ENCODE peak calls at places on chromosomes 4 and X, in seven cellular contexts. S is psoas muscle, E is right lobe of liver, X is neural progenitor cell, A is cardiac muscle cell, L is endodermal cell, C is PC-3. D is an unnamed sample. For H3K36me3, the result is how much of the 10 kb centered on the place peaks cover.

GRCh38 chr4:73446336-73446938 is 10.4 kb downstream of the AFP start:
- DNase-seq in X (peak), E (no peak), L (no peak), A (peak), S (no peak), C (peak), D (peak)

GRCh38 chr4:100880012-100880411 is 362.2 kb upstream of the EMCN start:
- DNase-seq in X (peak), E (no peak), A (peak), L (peak), C (no peak), S (no peak), D (no peak)

GRCh38 chrX:21661316-21661715 is 3.2 kb upstream of the KLHL34 start:
- DNase-seq in E (no peak), A (no peak), S (no peak), L (no peak), X (no peak), C (peak), D (no peak)

GRCh38 chr4:140829825-140830224 is 73.6 kb upstream of the TBC1D9 start:
- DNase-seq in L (no peak), S (no peak), E (no peak), X (no peak), C (no peak), A (no peak), D (no peak)

GRCh38 chr4:153490985-153491483 is 24.9 kb downstream of the TMEM131L start:
- DNase-seq in A (no peak), X (no peak), C (no peak), E (no peak), L (peak), S (no peak), D (no peak)

GRCh38 chrX:49186125-49187027 is at the start of gene PRICKLE3:
- DNase-seq in X (peak), C (peak), E (peak), S (peak), A (peak), L (peak), D (peak)

GRCh38 chr4:137124278-137124932 is 407.9 kb downstream of the PCDH18 start:
- DNase-seq in L (no peak), X (peak), E (no peak), A (peak), S (no peak), C (peak), D (no peak)

GRCh38 chr4:86442881-86443280 is 83.0 kb upstream of the MAPK10 start:
- DNase-seq in C (no peak), E (no peak), L (no peak), S (no peak), A (no peak), X (no peak), D (no peak)

GRCh38 chr4:13982008-13982407 is 354.5 kb upstream of the BOD1L1 start:
- DNase-seq in X (no peak), A (no peak), L (no peak), C (no peak), E (no peak), S (no peak), D (no peak)

GRCh38 chr4:114057746-114058145 is 78.3 kb upstream of the ARSJ start:
- DNase-seq in X (no peak), C (no peak), A (no peak), E (no peak), L (no peak), S (no peak), D (no peak)

GRCh38 chrX:132119821-132120220 is 8.0 kb downstream of the FRMD7 start:
- DNase-seq in L (peak), E (no peak), X (peak), C (peak), S (no peak), A (no peak), D (no peak)

GRCh38 chr4:185602397-185602796 is 67.1 kb upstream of the PDLIM3 start:
- DNase-seq in E (no peak), C (no peak), X (no peak), L (no peak), A (no peak), S (no peak), D (no peak)

GRCh38 chrX:16162391-16162790 is 4.9 kb upstream of the MAGEB17 start:
- DNase-seq in X (no peak), A (no peak), S (no peak), L (peak), E (no peak), C (no peak), D (no peak)

GRCh38 chrX:145817299-145817665 is 347 bp upstream of the SLITRK2 start:
- DNase-seq in S (no peak), A (peak), L (peak), E (no peak), C (no peak), X (peak), D (no peak)

GRCh38 chr4:118289794-118290193 is 63.0 kb downstream of the PRSS12 start:
- DNase-seq in L (no peak), A (no peak), E (no peak), C (no peak), X (no peak), S (no peak), D (no peak)

GRCh38 chr4:47442980-47443379 is 20.5 kb downstream of the COMMD8 start:
- DNase-seq in L (no peak), C (no peak), A (no peak), E (no peak), S (no peak), X (no peak), D (no peak)

GRCh38 chr4:116573540-116573939 is 511.8 kb downstream of the TRAM1L1 start:
- DNase-seq in C (no peak), X (no peak), E (no peak), A (no peak), S (no peak), L (no peak), D (no peak)

GRCh38 chr4:1192493-1193205 is 20.3 kb upstream of the SPON2 start:
- DNase-seq in A (no peak), X (peak), E (peak), C (no peak), S (peak), L (peak), D (peak)

GRCh38 chrX:148457279-148457678 is 43.1 kb upstream of the AFF2 start:
- DNase-seq in A (no peak), L (no peak), X (no peak), S (no peak), C (no peak), E (no peak), D (no peak)

GRCh38 chr4:112327950-112328349 is 30.8 kb downstream of the ALPK1 start:
- DNase-seq in C (peak), E (no peak), S (no peak), L (peak), A (peak), X (peak), D (no peak)

GRCh38 chr4:12265554-12265953 is 836.9 kb upstream of the HS3ST1 start:
- DNase-seq in A (no peak), E (no peak), S (no peak), X (no peak), C (no peak), L (no peak), D (no peak)

GRCh38 chr4:80171251-80171650 is 26.1 kb upstream of the PRDM8 start:
- DNase-seq in L (no peak), A (no peak), S (no peak), E (no peak), X (no peak), C (no peak), D (no peak)

GRCh38 chrX:106726485-106727437 is at the start of gene RNF128:
- DNase-seq in S (peak), C (peak), E (peak), L (peak), A (peak), X (peak), D (peak)

GRCh38 chr4:146132445-146132844 is 43.1 kb upstream of the LSM6 start:
- DNase-seq in L (no peak), S (no peak), C (no peak), E (no peak), X (no peak), A (no peak), D (no peak)

GRCh38 chr4:55903577-55903976 is 45.2 kb upstream of the CEP135 start:
- DNase-seq in A (no peak), L (no peak), S (no peak), C (no peak), E (no peak), X (no peak), D (no peak)

GRCh38 chr4:180923476-180923875 is 1319.7 kb upstream of the TENM3 start:
- DNase-seq in A (no peak), S (no peak), L (no peak), X (no peak), E (no peak), C (peak), D (no peak)

GRCh38 chr4:73617256-73617655 is 3.0 kb downstream of the RASSF6 start:
- DNase-seq in S (no peak), E (no peak), L (no peak), A (no peak), C (peak), X (no peak), D (no peak)

GRCh38 chrX:105463483-105463882 is 243.0 kb upstream of the TEX13A start:
- DNase-seq in E (no peak), X (no peak), L (no peak), C (peak), S (no peak), A (no peak), D (no peak)

GRCh38 chr4:92012899-92013867 is 290.6 kb upstream of the GRID2 start:
- DNase-seq in S (no peak), C (no peak), L (peak), X (peak), A (peak), E (peak), D (no peak)

DNA sequence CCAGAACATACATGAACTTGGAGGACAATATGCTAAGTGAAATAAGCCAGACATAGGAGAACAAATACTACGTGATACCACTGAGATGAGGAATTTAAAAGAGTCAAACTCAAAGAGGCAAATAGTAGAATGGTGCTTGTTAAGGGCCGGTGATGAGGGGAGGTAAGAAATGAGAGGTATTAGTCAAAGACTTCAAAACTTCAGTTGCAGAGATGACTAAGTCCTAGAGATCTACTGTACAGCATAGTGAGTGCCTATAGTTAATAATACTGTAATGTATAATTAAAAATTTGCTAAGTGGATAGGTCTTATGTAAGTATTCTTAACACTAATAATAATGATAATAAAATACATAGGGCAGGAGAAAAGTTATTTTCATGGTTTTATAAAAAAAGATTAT is 126.9 kb upstream of the VEGFC start:
- DNase-seq in A (no peak), X (no peak), L (no peak), S (no peak), E (no peak), C (no peak), D (no peak)
- TF ChIP-seq CTCF in A (no peak), X (no peak), L (no peak), S (no peak), E (no peak), C (no peak), D (no peak)

GRCh38 chr4:82357640-82358039 is 16.2 kb downstream of the HNRNPD start:
- DNase-seq in L (no peak), C (no peak), E (no peak), S (no peak), X (no peak), A (no peak), D (no peak)
- H3K36me3 ChIP-seq in L (half or more), C (half or more), E (under half), S (under half), X (half or more), A (half or more), D (under half)

GRCh38 chrX:18664947-18665346 is 7.0 kb downstream of the RS1 start:
- DNase-seq in L (peak), E (no peak), S (no peak), C (peak), X (no peak), A (no peak), D (no peak)
- TF ChIP-seq CTCF in L (peak), E (no peak), S (no peak), C (peak), X (peak), A (no peak), D (no peak)

GRCh38 chrX:153957224-153957623 is 12.8 kb upstream of the RENBP start:
- DNase-seq in X (no peak), E (no peak), A (no peak), S (no peak), C (no peak), L (no peak), D (no peak)
- H3K36me3 ChIP-seq in X (under half), E (half or more), A (under half), S (under half), C (under half), L (under half), D (under half)

GRCh38 chrX:72102760-72103159 is 29.0 kb downstream of the RTL5 start:
- DNase-seq in C (no peak), X (no peak), A (no peak), E (no peak), L (peak), S (no peak), D (no peak)

GRCh38 chrX:72107841-72108590 is 23.7 kb downstream of the RTL5 start:
- DNase-seq in C (no peak), E (no peak), A (no peak), L (peak), S (no peak), X (no peak), D (no peak)

GRCh38 chrX:72107320-72107719 is 24.4 kb downstream of the RTL5 start:
- DNase-seq in X (no peak), C (peak), A (no peak), S (no peak), E (peak), L (peak), D (no peak)

GRCh38 chrX:72108666-72109065 is 23.0 kb downstream of the RTL5 start:
- DNase-seq in S (no peak), E (no peak), L (peak), X (no peak), C (no peak), A (no peak), D (no peak)

GRCh38 chrX:72105436-72105835 is 26.3 kb downstream of the RTL5 start:
- DNase-seq in A (no peak), X (no peak), S (no peak), L (no peak), E (no peak), C (no peak), D (no peak)
- TF ChIP-seq CTCF in A (no peak), X (no peak), S (no peak), L (no peak), E (no peak), C (no peak), D (no peak)

GRCh38 chr4:69738872-69739271 is 21.5 kb downstream of the SULT1B1 start:
- DNase-seq in C (no peak), L (no peak), X (no peak), A (no peak), E (no peak), S (no peak), D (no peak)
- H3K36me3 ChIP-seq in C (under half), L (under half), X (under half), A (under half), E (under half), S (under half), D (under half)

GRCh38 chrX:6095469-6095868 is 133.2 kb downstream of the NLGN4X start:
- DNase-seq in C (peak), L (peak), E (no peak), S (no peak), A (no peak), X (peak), D (no peak)
- TF ChIP-seq CTCF in C (no peak), L (peak), E (no peak), S (no peak), A (no peak), X (peak), D (no peak)

GRCh38 chr4:40247350-40247749 is 50.5 kb downstream of the RHOH start:
- DNase-seq in A (no peak), C (no peak), X (no peak), S (no peak), E (no peak), L (no peak), D (no peak)
- H3K36me3 ChIP-seq in A (under half), C (under half), X (under half), S (under half), E (under half), L (under half), D (under half)

DNA sequence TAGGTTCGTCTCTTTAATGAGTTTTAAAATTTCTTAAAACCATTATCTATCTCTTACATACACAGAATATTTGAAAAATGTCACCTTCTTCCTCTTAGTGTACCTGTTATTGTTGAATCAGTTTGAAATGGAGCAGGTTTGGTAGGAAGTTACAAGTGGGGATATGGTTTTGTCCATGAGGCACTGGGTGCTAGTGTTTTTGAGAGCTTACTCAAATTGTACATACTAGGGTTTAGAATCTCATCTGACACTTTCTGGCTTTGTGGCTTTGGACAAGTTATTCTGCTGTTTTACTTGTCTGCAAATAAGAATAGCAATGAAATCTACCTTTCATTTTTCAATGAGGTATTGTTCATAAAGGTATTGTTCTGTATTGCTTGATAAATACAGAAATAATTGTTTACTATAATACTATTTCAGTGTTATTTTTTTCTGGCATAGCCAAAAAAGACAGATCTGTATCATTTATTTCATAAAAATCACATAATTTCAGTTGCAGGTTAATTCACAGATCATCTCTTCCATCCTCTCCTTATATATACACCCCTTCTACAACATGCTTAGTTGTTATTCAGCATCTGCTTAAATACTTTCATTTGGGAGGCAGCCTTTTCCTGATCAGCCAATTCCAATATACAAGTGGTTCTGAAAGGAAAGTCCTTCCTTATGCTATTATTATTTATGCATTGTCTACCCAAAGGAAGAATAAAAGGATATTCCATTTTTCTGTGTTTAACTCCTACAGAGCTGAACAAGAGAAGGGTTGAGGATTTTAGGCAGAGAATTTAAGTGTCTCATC is 13.3 kb downstream of the NCAPG start:
- DNase-seq in A (no peak), X (no peak), E (no peak), C (no peak), L (no peak), S (no peak), D (no peak)
- TF ChIP-seq CTCF in A (no peak), X (no peak), E (no peak), C (no peak), L (no peak), S (no peak), D (no peak)